ENCODE peak calls at places on chromosomes 2 and 18, in six cellular contexts. R, G, U, X, O and F are unnamed samples.

GRCh38 chr2:146917430-146918037 is 927.3 kb upstream of the ACVR2A start:
- DNase-seq in R (no peak), G (no peak), U (no peak), X (no peak), O (peak; percentile 11), F (no peak)

GRCh38 chr18:56314396-56314795 is 324.0 kb downstream of the TXNL1 start:
- DNase-seq in R (no peak), G (peak; percentile 10), U (peak; percentile 13), X (no peak), O (no peak), F (no peak)

GRCh38 chr2:232898592-232899541 is 28.8 kb downstream of the SNORC start:
- DNase-seq in R (peak; percentile 37), G (peak; percentile 37), U (peak; percentile 97), X (peak; percentile 20), O (peak; percentile 48), F (no peak)

GRCh38 chr2:86290596-86291327 is 46.7 kb downstream of the REEP1 start:
- DNase-seq in R (no peak), G (peak; percentile 14), U (no peak), X (peak; percentile 50), O (no peak), F (no peak)

GRCh38 chr2:219247678-219248642 is 2.7 kb downstream of the STK16 start:
- DNase-seq in R (no peak), G (peak; percentile 53), U (no peak), X (no peak), O (no peak), F (no peak)

GRCh38 chr2:25960920-25961319 is 21.4 kb downstream of the KIF3C start:
- DNase-seq in R (no peak), G (no peak), U (peak; percentile 80), X (no peak), O (no peak), F (no peak)

GRCh38 chr2:45007961-45008295 is 1.3 kb downstream of the SIX2 start:
- DNase-seq in R (no peak), G (no peak), U (no peak), X (no peak), O (no peak), F (no peak)

GRCh38 chr2:169087757-169088379 is 18.5 kb downstream of the DHRS9 start:
- DNase-seq in R (no peak), G (no peak), U (no peak), X (no peak), O (no peak), F (no peak)

GRCh38 chr2:133433455-133434451 is 134.5 kb downstream of the NCKAP5 start:
- DNase-seq in R (no peak), G (no peak), U (peak; percentile 36), X (no peak), O (no peak), F (no peak)

GRCh38 chr2:56337342-56337741 is 153.6 kb downstream of the CCDC85A start:
- DNase-seq in R (no peak), G (no peak), U (no peak), X (no peak), O (peak; percentile 28), F (no peak)

GRCh38 chr2:173755798-173756197 is 209.4 kb downstream of the SP3 start:
- DNase-seq in R (no peak), G (no peak), U (no peak), X (no peak), O (no peak), F (no peak)

GRCh38 chr2:138071720-138072719 is 107.7 kb downstream of the HNMT start:
- DNase-seq in R (no peak), G (peak; percentile 94), U (peak; percentile 14), X (no peak), O (peak; percentile 41), F (no peak)

GRCh38 chr2:23524261-23524706 is 139.3 kb downstream of the KLHL29 start:
- DNase-seq in R (peak; percentile 93), G (no peak), U (peak; percentile 28), X (no peak), O (no peak), F (peak; percentile 49)

GRCh38 chr18:8045890-8046289 is 478.8 kb downstream of the PTPRM start:
- DNase-seq in R (no peak), G (no peak), U (no peak), X (no peak), O (no peak), F (no peak)

GRCh38 chr2:3434005-3434404 is 54.5 kb downstream of the TRAPPC12 start:
- DNase-seq in R (no peak), G (no peak), U (no peak), X (no peak), O (no peak), F (no peak)

GRCh38 chr18:78430171-78430857 is 549.3 kb upstream of the SALL3 start:
- DNase-seq in R (no peak), G (no peak), U (no peak), X (no peak), O (no peak), F (no peak)

GRCh38 chr2:145777297-145777696 is 1257.4 kb upstream of the ZEB2 start:
- DNase-seq in R (no peak), G (peak; percentile 60), U (peak; percentile 78), X (no peak), O (peak; percentile 26), F (no peak)

GRCh38 chr2:212135739-212136138 is 402.9 kb downstream of the ERBB4 start:
- DNase-seq in R (no peak), G (peak; percentile 4), U (no peak), X (no peak), O (no peak), F (no peak)

GRCh38 chr2:157246212-157247067 is 11.1 kb upstream of the GALNT5 start:
- DNase-seq in R (no peak), G (peak; percentile 63), U (peak; percentile 80), X (no peak), O (peak; percentile 23), F (peak; percentile 57)

GRCh38 chr2:96950391-96951124 is 35.8 kb downstream of the FAM178B start:
- DNase-seq in R (no peak), G (no peak), U (no peak), X (no peak), O (no peak), F (no peak)

GRCh38 chr2:149832256-149832655 is 244.7 kb upstream of the MMADHC start:
- DNase-seq in R (no peak), G (no peak), U (no peak), X (no peak), O (no peak), F (no peak)

GRCh38 chr2:170716851-170717598 is 1.9 kb downstream of the SP5 start:
- DNase-seq in R (peak; percentile 70), G (peak; percentile 56), U (peak; percentile 27), X (peak; percentile 78), O (peak; percentile 90), F (no peak)

GRCh38 chr2:225076125-225076524 is 33.9 kb upstream of the DOCK10 start:
- DNase-seq in R (no peak), G (no peak), U (no peak), X (no peak), O (no peak), F (no peak)

GRCh38 chr18:23812566-23813440 is 123.5 kb downstream of the LAMA3 start:
- DNase-seq in R (no peak), G (peak; percentile 8), U (peak; percentile 48), X (peak; percentile 14), O (no peak), F (no peak)

GRCh38 chr2:64386676-64387075 is 67.3 kb upstream of the LGALSL start:
- DNase-seq in R (no peak), G (no peak), U (no peak), X (no peak), O (no peak), F (no peak)

GRCh38 chr2:42916394-42916793 is 124.0 kb upstream of the HAAO start:
- DNase-seq in R (peak; percentile 58), G (no peak), U (no peak), X (no peak), O (no peak), F (no peak)

GRCh38 chr2:197708331-197708730 is 3.2 kb downstream of the MARS2 start:
- DNase-seq in R (no peak), G (no peak), U (peak; percentile 76), X (no peak), O (peak; percentile 20), F (no peak)

GRCh38 chr18:6284761-6285160 is 129.9 kb downstream of the L3MBTL4 start:
- DNase-seq in R (no peak), G (no peak), U (no peak), X (no peak), O (no peak), F (no peak)

GRCh38 chr2:241014764-241015163 is 16.3 kb downstream of the SNED1 start:
- DNase-seq in R (no peak), G (no peak), U (no peak), X (no peak), O (no peak), F (no peak)

GRCh38 chr2:233814063-233814435 is 35.9 kb downstream of the MROH2A start:
- DNase-seq in R (no peak), G (peak; percentile 44), U (no peak), X (no peak), O (no peak), F (peak; percentile 20)

GRCh38 chr2:152475982-152476381 is 141.0 kb downstream of the FMNL2 start:
- DNase-seq in R (no peak), G (peak; percentile 53), U (no peak), X (no peak), O (no peak), F (no peak)

GRCh38 chr2:12556762-12557161 is 160.0 kb upstream of the TRIB2 start:
- DNase-seq in R (no peak), G (peak; percentile 3), U (peak; percentile 71), X (no peak), O (peak; percentile 62), F (peak; percentile 6)

DNA sequence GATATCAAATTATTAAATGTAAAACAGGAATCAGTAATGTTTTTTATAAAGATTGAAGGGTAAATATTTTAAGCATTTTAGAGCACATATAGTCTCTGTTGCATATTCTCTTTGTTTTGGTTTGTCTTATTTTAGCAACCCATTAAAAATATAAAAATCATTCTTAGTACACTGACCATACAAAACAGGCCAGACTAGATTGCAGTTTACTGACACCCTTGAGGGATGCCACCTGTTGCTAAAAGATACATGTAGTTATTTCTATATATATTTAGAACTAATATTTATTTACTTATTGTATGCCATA is 44.7 kb upstream of the SULT1C3 start:
- DNase-seq in R (no peak), G (no peak), U (no peak), X (no peak), O (no peak), F (no peak)
- TF ChIP-seq CTCF in R (no peak), G (no peak), U (no peak), X (no peak), O (no peak), F (no peak)

GRCh38 chr2:235498556-235499305 is 4.9 kb downstream of the AGAP1 start:
- DNase-seq in R (no peak), G (peak; percentile 44), U (no peak), X (no peak), O (no peak), F (peak; percentile 41)
- TF ChIP-seq CTCF in R (no peak), G (peak; percentile 24), U (no peak), X (no peak), O (peak; percentile 5), F (peak; percentile 24)

GRCh38 chr2:113282747-113283533 is 4.2 kb upstream of the PAX8 start:
- DNase-seq in R (peak; percentile 86), G (peak; percentile 94), U (no peak), X (no peak), O (peak; percentile 64), F (peak; percentile 96)
- TF ChIP-seq CTCF in R (peak; percentile 23), G (peak; percentile 35), U (peak; percentile 4), X (peak; percentile 15), O (peak; percentile 6), F (peak; percentile 54)

GRCh38 chr2:105744091-105744908 is 412 bp upstream of the NCK2 start:
- DNase-seq in R (peak; percentile 72), G (peak; percentile 36), U (peak; percentile 54), X (peak; percentile 89), O (peak; percentile 89), F (peak; percentile 72)
- TF ChIP-seq CTCF in R (no peak), G (no peak), U (no peak), X (no peak), O (no peak), F (no peak)